ENCODE peak calls at places on chromosomes 6 and 20, in five cellular contexts. One of them, this sample, is unnamed.

GRCh38 chr6:135037541-135037940 is 17.1 kb downstream of the HBS1L start:
- DNase-seq in heart left ventricle: no peak
- DNase-seq in tibial nerve: no peak
- DNase-seq in HFF-Myc: no peak
- DNase-seq in cardiac fibroblast: no peak
- DNase-seq in this sample: no peak

GRCh38 chr6:113860165-113860955 is 3.2 kb downstream of the MARCKS start:
- DNase-seq in heart left ventricle: peak
- DNase-seq in tibial nerve: peak
- DNase-seq in HFF-Myc: no peak
- DNase-seq in cardiac fibroblast: peak
- DNase-seq in this sample: no peak

GRCh38 chr20:22586645-22587310 is 2.4 kb upstream of the FOXA2 start:
- DNase-seq in heart left ventricle: no peak
- DNase-seq in tibial nerve: peak
- DNase-seq in HFF-Myc: no peak
- DNase-seq in cardiac fibroblast: no peak
- DNase-seq in this sample: no peak

GRCh38 chr20:44309763-44310663 is 989 bp downstream of the FITM2 start:
- DNase-seq in heart left ventricle: peak
- DNase-seq in tibial nerve: peak
- DNase-seq in HFF-Myc: no peak
- DNase-seq in cardiac fibroblast: peak
- DNase-seq in this sample: no peak

GRCh38 chr6:147868493-147869222 is 360.2 kb downstream of the SAMD5 start:
- DNase-seq in heart left ventricle: no peak
- DNase-seq in tibial nerve: no peak
- DNase-seq in HFF-Myc: peak
- DNase-seq in cardiac fibroblast: no peak
- DNase-seq in this sample: no peak

GRCh38 chr20:1802385-1803215 is 92.6 kb upstream of the SIRPA start:
- DNase-seq in heart left ventricle: peak
- DNase-seq in tibial nerve: peak
- DNase-seq in HFF-Myc: no peak
- DNase-seq in cardiac fibroblast: peak
- DNase-seq in this sample: peak

GRCh38 chr6:85394853-85395538 is 54.9 kb upstream of the NT5E start:
- DNase-seq in heart left ventricle: no peak
- DNase-seq in tibial nerve: no peak
- DNase-seq in HFF-Myc: no peak
- DNase-seq in cardiac fibroblast: no peak
- DNase-seq in this sample: peak

GRCh38 chr6:100088009-100088408 is 94.0 kb upstream of the MCHR2 start:
- DNase-seq in heart left ventricle: no peak
- DNase-seq in tibial nerve: no peak
- DNase-seq in HFF-Myc: peak
- DNase-seq in cardiac fibroblast: peak
- DNase-seq in this sample: peak

GRCh38 chr6:107230448-107230847 is 115.1 kb upstream of the BEND3 start:
- DNase-seq in heart left ventricle: no peak
- DNase-seq in tibial nerve: no peak
- DNase-seq in HFF-Myc: no peak
- DNase-seq in cardiac fibroblast: no peak
- DNase-seq in this sample: no peak

GRCh38 chr20:12660918-12661317 is 347.9 kb upstream of the SPTLC3 start:
- DNase-seq in heart left ventricle: no peak
- DNase-seq in tibial nerve: no peak
- DNase-seq in HFF-Myc: no peak
- DNase-seq in cardiac fibroblast: no peak
- DNase-seq in this sample: no peak

GRCh38 chr20:25000268-25000801 is 7.8 kb upstream of the APMAP start:
- DNase-seq in heart left ventricle: peak
- DNase-seq in tibial nerve: peak
- DNase-seq in HFF-Myc: no peak
- DNase-seq in cardiac fibroblast: peak
- DNase-seq in this sample: peak

GRCh38 chr6:152642578-152643375 is 5.6 kb upstream of the SYNE1 start:
- DNase-seq in heart left ventricle: peak
- DNase-seq in tibial nerve: peak
- DNase-seq in HFF-Myc: no peak
- DNase-seq in cardiac fibroblast: peak
- DNase-seq in this sample: peak

GRCh38 chr6:108082539-108082938 is 8.0 kb upstream of the OSTM1 start:
- DNase-seq in heart left ventricle: no peak
- DNase-seq in tibial nerve: no peak
- DNase-seq in HFF-Myc: no peak
- DNase-seq in cardiac fibroblast: no peak
- DNase-seq in this sample: no peak

GRCh38 chr6:32166411-32167061 is 2.1 kb downstream of the EGFL8 start:
- DNase-seq in heart left ventricle: no peak
- DNase-seq in tibial nerve: no peak
- DNase-seq in HFF-Myc: no peak
- DNase-seq in cardiac fibroblast: no peak
- DNase-seq in this sample: no peak
- TF ChIP-seq CTCF in heart left ventricle: no peak
- TF ChIP-seq CTCF in tibial nerve: no peak
- TF ChIP-seq CTCF in HFF-Myc: peak
- TF ChIP-seq CTCF in cardiac fibroblast: no peak
- TF ChIP-seq CTCF in this sample: no peak

GRCh38 chr6:127496471-127496870 is 22.7 kb downstream of the MTCL3 start:
- DNase-seq in heart left ventricle: no peak
- DNase-seq in tibial nerve: no peak
- DNase-seq in HFF-Myc: no peak
- DNase-seq in cardiac fibroblast: peak
- DNase-seq in this sample: no peak
- TF ChIP-seq CTCF in heart left ventricle: no peak
- TF ChIP-seq CTCF in tibial nerve: no peak
- TF ChIP-seq CTCF in HFF-Myc: no peak
- TF ChIP-seq CTCF in cardiac fibroblast: no peak
- TF ChIP-seq CTCF in this sample: no peak

DNA sequence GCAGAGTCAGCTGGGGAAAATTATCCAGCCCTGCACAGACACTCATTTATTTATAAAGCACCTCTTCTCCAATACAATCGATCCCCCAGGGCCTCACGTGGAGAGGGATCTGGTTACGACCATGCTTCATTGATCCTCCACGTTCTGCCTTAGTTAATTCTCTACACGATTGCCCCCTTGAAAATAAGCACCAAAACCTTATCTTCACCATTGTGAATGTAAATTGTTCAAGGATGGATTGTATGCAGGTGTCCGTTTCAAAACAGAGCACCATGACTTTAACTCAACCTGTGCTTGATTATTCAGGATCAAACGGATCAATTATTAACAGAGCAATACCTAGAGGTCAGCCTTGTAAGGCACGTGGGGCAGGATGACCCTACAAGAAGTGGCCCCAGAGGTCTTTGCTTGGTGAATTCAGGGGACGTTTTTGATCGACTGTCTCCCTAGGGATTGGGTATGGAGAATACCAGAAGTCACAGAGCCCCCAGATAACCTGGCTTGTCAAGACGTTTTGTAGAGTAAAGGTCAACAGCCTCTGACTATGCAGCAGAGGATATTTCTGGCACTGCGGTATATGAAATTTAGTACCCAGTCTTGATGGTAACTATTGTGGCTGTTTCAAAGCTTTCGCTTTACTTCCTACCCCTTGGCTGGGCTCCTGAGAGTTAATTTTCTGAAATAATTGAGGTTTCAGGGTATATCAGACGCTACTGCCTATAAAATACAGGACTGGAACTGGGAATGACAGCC is 112.1 kb downstream of the NFATC2 start:
- DNase-seq in heart left ventricle: no peak
- DNase-seq in tibial nerve: no peak
- DNase-seq in HFF-Myc: no peak
- DNase-seq in cardiac fibroblast: no peak
- DNase-seq in this sample: no peak
- TF ChIP-seq CTCF in heart left ventricle: no peak
- TF ChIP-seq CTCF in tibial nerve: no peak
- TF ChIP-seq CTCF in HFF-Myc: no peak
- TF ChIP-seq CTCF in cardiac fibroblast: no peak
- TF ChIP-seq CTCF in this sample: no peak

DNA sequence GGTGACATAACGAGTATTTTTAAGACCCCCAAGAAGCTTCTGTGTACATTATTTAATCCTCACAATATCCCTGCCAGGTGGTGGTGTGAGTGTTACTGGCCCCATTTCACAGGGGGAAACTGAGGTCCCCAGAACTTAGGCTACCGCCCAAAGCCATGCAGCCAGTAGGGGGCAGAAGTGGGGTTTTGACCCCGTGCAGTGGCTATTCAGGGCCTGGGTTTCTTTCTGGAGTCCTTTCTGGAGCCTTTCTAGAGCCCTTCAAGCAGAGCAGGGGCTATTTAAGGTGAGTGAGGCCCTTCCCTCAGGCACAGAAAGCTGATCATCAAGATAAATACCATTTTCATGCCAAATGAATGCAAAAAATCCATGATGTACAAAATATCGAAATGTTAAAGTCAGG is 59.0 kb downstream of the CTCFL start:
- DNase-seq in heart left ventricle: no peak
- DNase-seq in tibial nerve: no peak
- DNase-seq in HFF-Myc: no peak
- DNase-seq in cardiac fibroblast: no peak
- DNase-seq in this sample: no peak
- TF ChIP-seq CTCF in heart left ventricle: no peak
- TF ChIP-seq CTCF in tibial nerve: no peak
- TF ChIP-seq CTCF in HFF-Myc: peak
- TF ChIP-seq CTCF in cardiac fibroblast: peak
- TF ChIP-seq CTCF in this sample: no peak

DNA sequence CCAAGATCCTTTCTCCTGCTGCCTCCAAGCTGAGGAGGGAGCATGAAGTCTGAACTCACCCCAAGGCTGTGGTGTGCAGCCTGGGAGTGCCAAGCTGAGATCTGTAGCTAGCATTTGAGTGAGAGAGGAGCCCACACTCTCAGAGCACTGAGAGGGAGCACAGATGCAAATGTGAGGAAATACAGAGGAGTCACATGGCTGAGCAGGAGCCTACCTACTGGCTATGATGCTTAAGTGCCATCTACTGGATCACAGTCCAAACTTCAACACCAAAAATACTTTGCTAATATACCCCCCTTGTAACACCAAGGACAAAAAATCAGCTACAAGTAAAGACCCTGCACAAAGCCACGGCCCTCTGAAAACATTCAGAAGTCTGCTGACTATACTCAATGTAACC is 94.4 kb upstream of the IMPG1 start:
- DNase-seq in heart left ventricle: no peak
- DNase-seq in tibial nerve: no peak
- DNase-seq in HFF-Myc: no peak
- DNase-seq in cardiac fibroblast: no peak
- DNase-seq in this sample: no peak
- TF ChIP-seq CTCF in heart left ventricle: no peak
- TF ChIP-seq CTCF in tibial nerve: no peak
- TF ChIP-seq CTCF in HFF-Myc: no peak
- TF ChIP-seq CTCF in cardiac fibroblast: no peak
- TF ChIP-seq CTCF in this sample: no peak

GRCh38 chr6:13769655-13770053 is 44.7 kb downstream of the MCUR1 start:
- DNase-seq in heart left ventricle: no peak
- DNase-seq in tibial nerve: no peak
- DNase-seq in HFF-Myc: no peak
- DNase-seq in cardiac fibroblast: no peak
- DNase-seq in this sample: no peak
- TF ChIP-seq CTCF in heart left ventricle: no peak
- TF ChIP-seq CTCF in tibial nerve: no peak
- TF ChIP-seq CTCF in HFF-Myc: peak
- TF ChIP-seq CTCF in cardiac fibroblast: peak
- TF ChIP-seq CTCF in this sample: no peak

DNA sequence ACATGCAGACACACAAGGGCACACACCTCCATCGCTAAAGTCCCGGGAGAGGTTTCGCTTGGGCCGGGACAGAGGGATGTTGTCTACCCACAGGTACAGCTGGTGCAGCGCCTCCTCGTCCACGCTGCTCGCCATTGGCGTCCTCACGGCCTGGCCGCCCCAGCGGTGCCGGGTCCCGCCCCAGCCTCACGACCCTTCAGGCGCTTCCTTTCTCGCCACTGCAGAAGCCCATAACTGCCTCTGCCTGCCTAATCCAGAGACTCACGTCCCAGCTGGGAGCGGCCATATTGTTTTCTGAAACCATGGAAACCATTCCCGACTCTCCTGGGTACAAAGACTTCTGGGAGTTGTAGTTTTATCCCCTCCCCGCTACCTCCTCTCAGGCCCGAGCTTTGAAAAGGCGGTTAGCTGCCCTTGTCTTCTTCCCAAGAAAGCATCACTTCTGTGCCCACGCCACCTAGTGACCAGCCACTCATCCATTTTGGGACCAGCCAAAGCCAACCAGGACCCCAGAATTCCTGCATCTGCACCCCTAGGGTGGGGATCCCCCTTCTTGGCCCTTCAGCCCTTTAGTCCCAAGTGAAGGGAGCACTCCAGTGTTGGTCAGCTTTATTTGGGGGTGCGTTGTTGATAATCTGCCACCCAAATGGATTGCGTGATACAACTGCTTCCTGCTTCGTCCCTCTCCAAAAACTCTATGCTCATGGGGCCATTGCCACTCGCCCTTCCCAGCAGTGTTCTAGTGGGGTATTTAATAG is at the start of gene SPEF1:
- DNase-seq in heart left ventricle: peak
- DNase-seq in tibial nerve: peak
- DNase-seq in HFF-Myc: peak
- DNase-seq in cardiac fibroblast: peak
- DNase-seq in this sample: peak
- TF ChIP-seq CTCF in heart left ventricle: peak
- TF ChIP-seq CTCF in tibial nerve: peak
- TF ChIP-seq CTCF in HFF-Myc: peak
- TF ChIP-seq CTCF in cardiac fibroblast: peak
- TF ChIP-seq CTCF in this sample: peak

GRCh38 chr20:49888341-49889244 is 26.7 kb downstream of the SPATA2 start:
- DNase-seq in heart left ventricle: no peak
- DNase-seq in tibial nerve: peak
- DNase-seq in HFF-Myc: no peak
- DNase-seq in cardiac fibroblast: peak
- DNase-seq in this sample: peak
- TF ChIP-seq CTCF in heart left ventricle: peak
- TF ChIP-seq CTCF in tibial nerve: peak
- TF ChIP-seq CTCF in HFF-Myc: peak
- TF ChIP-seq CTCF in cardiac fibroblast: peak
- TF ChIP-seq CTCF in this sample: peak

GRCh38 chr6:35747877-35748276 is 11.0 kb downstream of the ARMC12 start:
- DNase-seq in heart left ventricle: no peak
- DNase-seq in tibial nerve: no peak
- DNase-seq in HFF-Myc: no peak
- DNase-seq in cardiac fibroblast: no peak
- DNase-seq in this sample: no peak

GRCh38 chr6:35745480-35745879 is 8.6 kb downstream of the ARMC12 start:
- DNase-seq in heart left ventricle: no peak
- DNase-seq in tibial nerve: no peak
- DNase-seq in HFF-Myc: no peak
- DNase-seq in cardiac fibroblast: no peak
- DNase-seq in this sample: no peak

GRCh38 chr6:35737413-35738211 is 780 bp downstream of the ARMC12 start:
- DNase-seq in heart left ventricle: no peak
- DNase-seq in tibial nerve: no peak
- DNase-seq in HFF-Myc: peak
- DNase-seq in cardiac fibroblast: peak
- DNase-seq in this sample: peak

GRCh38 chr6:35739645-35740517 is 3.0 kb downstream of the ARMC12 start:
- DNase-seq in heart left ventricle: no peak
- DNase-seq in tibial nerve: no peak
- DNase-seq in HFF-Myc: no peak
- DNase-seq in cardiac fibroblast: no peak
- DNase-seq in this sample: no peak

GRCh38 chr6:35742842-35743241 is 6.0 kb downstream of the ARMC12 start:
- DNase-seq in heart left ventricle: no peak
- DNase-seq in tibial nerve: no peak
- DNase-seq in HFF-Myc: no peak
- DNase-seq in cardiac fibroblast: no peak
- DNase-seq in this sample: no peak
- TF ChIP-seq CTCF in heart left ventricle: no peak
- TF ChIP-seq CTCF in tibial nerve: no peak
- TF ChIP-seq CTCF in HFF-Myc: no peak
- TF ChIP-seq CTCF in cardiac fibroblast: no peak
- TF ChIP-seq CTCF in this sample: no peak

This sample was measured in astrocyte of the cerebellum.